ENCODE peak calls at places on chromosomes 4 and X, in five cellular contexts. W is astrocyte of the spinal cord; I is activated CD8-positive, alpha-beta T cell treated with anti-CD3 and anti-CD28 coated beads, Interleukin-2, amount 10 ng/mL, durations not matched to agents 7 days and 5 days; G is HL-60; N is HEK293T. C is an unnamed sample.

GRCh38 chr4:189823611-189824010 is 117.1 kb upstream of the FRG1 start:
- DNase-seq in W (no peak), G (no peak), I (no peak), N (no peak), C (no peak)

GRCh38 chrX:150854856-150855255 is 43.6 kb downstream of the CD99L2 start:
- DNase-seq in W (no peak), G (no peak), N (no peak), I (no peak), C (no peak)

GRCh38 chr4:186624951-186625350 is 69.6 kb upstream of the MTNR1A start:
- DNase-seq in G (no peak), W (peak), N (no peak), I (no peak), C (no peak)

GRCh38 chr4:163448541-163449203 is 24.9 kb downstream of the TKTL2 start:
- DNase-seq in W (peak), I (no peak), N (no peak), G (no peak), C (no peak)

GRCh38 chr4:162323919-162324318 is 160.1 kb upstream of the FSTL5 start:
- DNase-seq in I (no peak), G (no peak), N (no peak), W (peak), C (no peak)

GRCh38 chrX:107715331-107716044 is 60.1 kb downstream of the TSC22D3 start:
- DNase-seq in I (peak), G (no peak), W (no peak), N (no peak), C (peak)

GRCh38 chr4:106615961-106616360 is 247.4 kb upstream of the GIMD1 start:
- DNase-seq in G (no peak), W (no peak), I (no peak), N (no peak), C (no peak)

GRCh38 chr4:138175337-138175794 is 66.8 kb downstream of the SLC7A11 start:
- DNase-seq in G (no peak), W (no peak), I (no peak), N (no peak), C (no peak)

GRCh38 chr4:57080781-57081650 is 29.2 kb downstream of the IGFBP7 start:
- DNase-seq in W (peak), G (no peak), N (no peak), I (no peak), C (peak)

GRCh38 chrX:500481-501010 is 113.8 kb upstream of the PPP2R3B start:
- DNase-seq in I (no peak), W (no peak), G (no peak), N (no peak), C (no peak)

GRCh38 chr4:4440333-4441061 is 53.6 kb downstream of the NSG1 start:
- DNase-seq in N (no peak), G (no peak), W (no peak), I (no peak), C (no peak)

GRCh38 chr4:186190456-186191265 is 706 bp upstream of the CYP4V2 start:
- DNase-seq in N (peak), W (peak), I (peak), G (no peak), C (peak)

GRCh38 chr4:5874811-5875465 is 17.9 kb downstream of the CRMP1 start:
- DNase-seq in I (no peak), N (no peak), G (no peak), W (peak), C (peak)

GRCh38 chrX:15474058-15474457 is 19.1 kb downstream of the PIR start:
- DNase-seq in G (no peak), I (no peak), N (no peak), W (no peak), C (no peak)

GRCh38 chrX:148929686-148930085 is 429.3 kb downstream of the AFF2 start:
- DNase-seq in G (no peak), W (peak), N (no peak), I (no peak), C (no peak)

GRCh38 chrX:10557166-10557565 is 63.2 kb downstream of the MID1 start:
- DNase-seq in W (no peak), N (no peak), I (no peak), G (no peak), C (no peak)

GRCh38 chr4:77564231-77564630 is 41.4 kb upstream of the CXCL13 start:
- DNase-seq in G (no peak), N (no peak), W (no peak), I (no peak), C (no peak)

GRCh38 chr4:107755841-107756356 is 35.9 kb upstream of the PAPSS1 start:
- DNase-seq in W (peak), N (no peak), I (no peak), G (no peak), C (peak)

GRCh38 chrX:149314031-149314430 is 191.1 kb downstream of the IDS start:
- DNase-seq in G (no peak), W (peak), N (no peak), I (no peak), C (no peak)

GRCh38 chr4:124070688-124071484 is 641.6 kb downstream of the ANKRD50 start:
- DNase-seq in G (no peak), I (no peak), N (no peak), W (peak), C (no peak)

GRCh38 chr4:113701156-113701555 is 60.4 kb downstream of the CAMK2D start:
- DNase-seq in W (no peak), N (no peak), G (no peak), I (no peak), C (no peak)

GRCh38 chr4:42359686-42360085 is 37.6 kb upstream of the SHISA3 start:
- DNase-seq in G (no peak), W (peak), I (no peak), N (no peak), C (no peak)

GRCh38 chr4:168574581-168575295 is 77.9 kb downstream of the PALLD start:
- DNase-seq in N (no peak), W (peak), I (no peak), G (no peak), C (no peak)

GRCh38 chrX:1481636-1482529 is 29.2 kb upstream of the ASMTL start:
- DNase-seq in N (peak), W (peak), G (peak), I (peak), C (peak)

GRCh38 chr4:87097075-87097474 is 123.3 kb downstream of the KLHL8 start:
- DNase-seq in G (no peak), I (no peak), W (no peak), N (no peak), C (peak)